ENCODE peak calls at places on chromosomes 1 and 21, in six cellular contexts. O is breast epithelium, L is HCT116, K is sigmoid colon, C is suprapubic skin, W is ovary. U is an unnamed sample.

GRCh38 chr1:243345205-243345604 is 89.4 kb downstream of the SDCCAG8 start:
- DNase-seq in O (no peak), L (no peak), K (no peak), C (no peak), W (no peak), U (no peak)

GRCh38 chr1:109530457-109531204 is 9.0 kb upstream of the GPR61 start:
- DNase-seq in O (no peak), L (no peak), K (no peak), C (no peak), W (no peak), U (no peak)

GRCh38 chr21:42636535-42636914 is 16.9 kb upstream of the PDE9A start:
- DNase-seq in O (no peak), L (no peak), K (no peak), C (no peak), W (no peak), U (no peak)

GRCh38 chr1:200960236-200960947 is 63.1 kb downstream of the KIF21B start:
- DNase-seq in O (no peak), L (no peak), K (no peak), C (no peak), W (no peak), U (no peak)

GRCh38 chr1:24966724-24967346 is 36.8 kb upstream of the RUNX3 start:
- DNase-seq in O (no peak), L (peak; percentile 48), K (peak; percentile 51), C (no peak), W (no peak), U (no peak)

GRCh38 chr1:19328486-19328885 is 16.4 kb downstream of the SLC66A1 start:
- DNase-seq in O (no peak), L (no peak), K (no peak), C (no peak), W (no peak), U (no peak)

GRCh38 chr1:76257823-76258222 is 183.3 kb downstream of the ST6GALNAC3 start:
- DNase-seq in O (no peak), L (no peak), K (no peak), C (no peak), W (no peak), U (no peak)

GRCh38 chr21:38115870-38116269 is 140.9 kb upstream of the KCNJ15 start:
- DNase-seq in O (no peak), L (no peak), K (no peak), C (no peak), W (no peak), U (no peak)

GRCh38 chr1:236417325-236417724 is 23.2 kb downstream of the EDARADD start:
- DNase-seq in O (no peak), L (no peak), K (no peak), C (no peak), W (no peak), U (no peak)

GRCh38 chr1:236064674-236065508 is at the start of gene NID1:
- DNase-seq in O (peak; percentile 47), L (no peak), K (peak; percentile 98), C (peak; percentile 90), W (peak; percentile 94), U (no peak)

GRCh38 chr1:230827081-230827681 is 41.1 kb downstream of the C1orf198 start:
- DNase-seq in O (no peak), L (no peak), K (no peak), C (no peak), W (peak; percentile 89), U (no peak)

GRCh38 chr21:17783003-17783402 is 36.2 kb downstream of the C21orf91 start:
- DNase-seq in O (no peak), L (no peak), K (no peak), C (no peak), W (no peak), U (no peak)

GRCh38 chr1:162571696-162572095 is 10.2 kb downstream of the UAP1 start:
- DNase-seq in O (no peak), L (no peak), K (no peak), C (no peak), W (no peak), U (no peak)

GRCh38 chr1:65744731-65745130 is 48.0 kb upstream of the PDE4B start:
- DNase-seq in O (no peak), L (no peak), K (no peak), C (no peak), W (no peak), U (no peak)

GRCh38 chr1:42420911-42421585 is 34.8 kb downstream of the ZMYND12 start:
- DNase-seq in O (peak; percentile 55), L (no peak), K (peak; percentile 90), C (no peak), W (peak; percentile 72), U (no peak)

GRCh38 chr21:38120984-38121855 is 135.6 kb upstream of the KCNJ15 start:
- DNase-seq in O (no peak), L (no peak), K (no peak), C (no peak), W (no peak), U (no peak)

GRCh38 chr1:210700083-210700482 is 371.4 kb downstream of the HHAT start:
- DNase-seq in O (no peak), L (no peak), K (no peak), C (no peak), W (no peak), U (no peak)

GRCh38 chr1:81433676-81434075 is 367.1 kb upstream of the ADGRL2 start:
- DNase-seq in O (no peak), L (no peak), K (no peak), C (no peak), W (no peak), U (no peak)

GRCh38 chr21:30058928-30059327 is 107.7 kb downstream of the CLDN17 start:
- DNase-seq in O (no peak), L (no peak), K (no peak), C (no peak), W (no peak), U (no peak)

GRCh38 chr1:170634819-170635410 is 29.0 kb upstream of the PRRX1 start:
- DNase-seq in O (no peak), L (no peak), K (no peak), C (no peak), W (no peak), U (no peak)

GRCh38 chr1:212562771-212563170 is 45.8 kb upstream of the ATF3 start:
- DNase-seq in O (no peak), L (no peak), K (no peak), C (no peak), W (no peak), U (no peak)

GRCh38 chr1:220881918-220882891 is 3.0 kb downstream of the HLX start:
- DNase-seq in O (no peak), L (no peak), K (peak; percentile 92), C (no peak), W (no peak), U (no peak)

GRCh38 chr1:240027059-240027462 is 64.6 kb upstream of the FMN2 start:
- DNase-seq in O (no peak), L (no peak), K (no peak), C (no peak), W (peak; percentile 56), U (no peak)

GRCh38 chr1:26029054-26029863 is 7.7 kb downstream of the EXTL1 start:
- DNase-seq in O (no peak), L (no peak), K (no peak), C (no peak), W (no peak), U (no peak)

GRCh38 chr1:5423109-5423508 is 569.1 kb downstream of the NPHP4 start:
- DNase-seq in O (no peak), L (no peak), K (no peak), C (no peak), W (no peak), U (no peak)

DNA sequence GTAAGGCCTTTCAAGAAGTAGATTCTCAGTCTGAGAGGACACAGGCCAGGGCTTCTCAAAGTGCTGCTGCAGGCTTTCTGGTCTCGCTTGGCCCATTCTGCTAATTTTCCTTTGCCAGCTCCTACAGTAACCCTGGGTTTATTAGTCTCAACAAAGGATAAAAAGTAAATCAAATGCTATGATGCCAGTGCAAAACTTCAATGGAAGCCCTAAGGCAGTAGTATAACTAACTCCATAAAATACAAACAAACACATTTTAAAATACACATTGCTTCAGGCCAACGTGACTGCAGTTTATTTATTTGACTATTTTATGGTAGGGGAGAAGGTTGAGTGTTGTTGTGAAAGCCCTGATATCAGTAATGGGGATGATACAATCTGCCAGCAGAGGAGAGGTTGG is 89.6 kb downstream of the NRDC start:
- DNase-seq in O (no peak), L (no peak), K (no peak), C (no peak), W (no peak), U (no peak)
- TF ChIP-seq POLR2A in O (no peak), L (no peak), K (no peak), C (no peak), W (no peak), U (no peak)

GRCh38 chr1:47333578-47333921 is at the start of gene CMPK1:
- DNase-seq in O (peak; percentile 70), L (peak; percentile 37), K (peak; percentile 89), C (peak; percentile 89), W (peak; percentile 87), U (no peak)
- TF ChIP-seq POLR2A in O (no peak), L (peak; percentile 87), K (no peak), C (peak; percentile 49), W (no peak), U (no peak)

GRCh38 chr1:45490623-45491463 is at the start of gene TESK2:
- DNase-seq in O (peak; percentile 100), L (peak; percentile 100), K (peak; percentile 99), C (peak; percentile 99), W (peak; percentile 98), U (peak; percentile 94)
- TF ChIP-seq POLR2A in O (peak; percentile 50), L (no peak), K (peak; percentile 92), C (no peak), W (peak; percentile 76), U (no peak)

GRCh38 chr21:46459024-46459355 is 299 bp downstream of the DIP2A start:
- DNase-seq in O (no peak), L (no peak), K (no peak), C (no peak), W (no peak), U (no peak)
- TF ChIP-seq POLR2A in O (no peak), L (no peak), K (no peak), C (no peak), W (no peak), U (no peak)

DNA sequence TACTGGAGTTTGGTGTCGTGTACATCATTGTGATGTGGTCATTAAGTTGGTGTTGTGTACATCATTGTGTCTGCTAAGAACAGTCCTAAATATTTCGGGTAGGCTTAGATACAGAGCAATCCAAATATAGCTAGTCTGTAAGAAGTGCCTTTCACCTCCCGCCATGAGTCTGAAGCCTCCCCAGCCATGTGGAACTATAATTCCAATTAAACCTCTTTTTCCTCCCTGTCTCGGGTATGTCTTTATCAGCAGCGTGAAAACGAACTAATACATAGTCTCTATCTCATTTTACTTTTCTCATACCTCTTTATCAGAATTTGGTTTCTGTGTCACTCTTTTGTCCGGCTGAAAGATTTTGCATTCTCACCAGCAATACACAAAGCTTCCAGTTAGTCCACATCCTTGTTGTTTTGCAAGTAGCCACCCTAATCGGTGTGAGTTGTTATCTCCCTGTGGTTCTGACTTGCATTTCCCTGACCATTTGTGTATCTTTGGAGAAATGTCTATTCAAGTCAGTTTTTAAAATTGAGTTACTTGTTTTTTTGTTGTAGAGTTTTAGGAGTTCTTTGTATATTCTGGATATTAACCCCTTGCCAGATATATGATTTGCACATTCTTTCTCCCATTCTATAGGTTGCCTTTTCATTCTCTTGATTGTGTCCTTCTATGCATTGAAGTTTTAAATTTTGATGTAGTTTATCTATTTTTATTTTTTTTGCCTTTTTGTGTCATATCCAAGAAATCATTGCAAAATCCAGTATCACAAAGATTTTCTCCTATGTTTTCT is 56.5 kb downstream of the FNBP1L start:
- DNase-seq in O (no peak), L (no peak), K (no peak), C (no peak), W (no peak), U (no peak)
- TF ChIP-seq POLR2A in O (no peak), L (no peak), K (no peak), C (no peak), W (no peak), U (no peak)

GRCh38 chr21:35525443-35525842 is 476.3 kb upstream of the RUNX1 start:
- DNase-seq in O (no peak), L (peak; percentile 21), K (no peak), C (no peak), W (no peak), U (no peak)
- TF ChIP-seq POLR2A in O (no peak), L (no peak), K (no peak), C (no peak), W (no peak), U (no peak)

U was measured in esophagus squamous epithelium.